ENCODE peak calls at places on chromosomes 12 and 14, in six cellular contexts. G is H1, Z is GM12878, T is SK-N-SH, H is HepG2, Y is K562. N is an unnamed sample.

GRCh38 chr12:30939234-30939633 is 12.7 kb downstream of the TSPAN11 start:
- DNase-seq in Y (no peak), Z (peak; percentile 3), H (no peak), G (no peak), T (no peak), N (no peak)

GRCh38 chr12:2539938-2540337 is 254.8 kb upstream of the FKBP4 start:
- DNase-seq in H (no peak), Y (no peak), Z (no peak), T (no peak), G (no peak), N (no peak)

GRCh38 chr14:33711761-33712160 is 239.1 kb downstream of the EGLN3 start:
- DNase-seq in Y (no peak), H (no peak), T (no peak), Z (no peak), G (no peak), N (no peak)

GRCh38 chr14:25237845-25238244 is 187.9 kb upstream of the STXBP6 start:
- DNase-seq in Y (no peak), H (peak; percentile 59), T (no peak), G (peak; percentile 55), Z (no peak), N (no peak)

GRCh38 chr12:56118688-56119045 is 601 bp downstream of the ZC3H10 start:
- DNase-seq in T (no peak), G (no peak), Y (no peak), Z (no peak), H (no peak), N (no peak)

GRCh38 chr14:94917041-94917600 is 147.2 kb upstream of the GSC start:
- DNase-seq in H (no peak), Z (no peak), G (no peak), Y (no peak), T (no peak), N (no peak)

GRCh38 chr12:15757553-15758255 is 31.5 kb downstream of the EPS8 start:
- DNase-seq in H (peak; percentile 15), G (no peak), Z (no peak), T (no peak), Y (no peak), N (peak; percentile 84)

GRCh38 chr12:20931894-20932293 is 121.4 kb downstream of the SLCO1B3 start:
- DNase-seq in T (no peak), Y (no peak), Z (no peak), G (no peak), H (no peak), N (no peak)

GRCh38 chr12:57622293-57623245 is 10.4 kb downstream of the B4GALNT1 start:
- DNase-seq in H (no peak), Y (peak; percentile 85), G (no peak), T (no peak), Z (no peak), N (no peak)

GRCh38 chr12:40970320-40970907 is 217.7 kb upstream of the PDZRN4 start:
- DNase-seq in T (no peak), H (peak; percentile 1), Y (peak; percentile 6), G (no peak), Z (no peak), N (peak; percentile 32)

GRCh38 chr14:73324536-73324932 is 87.2 kb downstream of the PAPLN start:
- DNase-seq in G (no peak), H (peak; percentile 6), Y (no peak), T (no peak), Z (no peak), N (no peak)

GRCh38 chr12:99250091-99250490 is 397.5 kb upstream of the GARIN6 start:
- DNase-seq in G (no peak), Z (no peak), T (no peak), H (no peak), Y (no peak), N (no peak)

GRCh38 chr14:104370256-104370870 is 209.2 kb upstream of the C14orf180 start:
- DNase-seq in G (peak; percentile 63), Z (no peak), Y (no peak), H (peak; percentile 15), T (peak; percentile 80), N (peak; percentile 10)

GRCh38 chr12:115402443-115403170 is 718.6 kb upstream of the TBX3 start:
- DNase-seq in T (no peak), H (no peak), Z (no peak), G (no peak), Y (no peak), N (no peak)

GRCh38 chr12:44581642-44582242 is 294.4 kb downstream of the NELL2 start:
- DNase-seq in Y (no peak), T (no peak), H (no peak), G (no peak), Z (no peak), N (no peak)

GRCh38 chr14:20177433-20177974 is 13.2 kb upstream of the OR11G2 start:
- DNase-seq in T (no peak), Y (peak; percentile 31), Z (no peak), G (no peak), H (no peak), N (no peak)
- H3K9me3 ChIP-seq in T (no peaks in the 10 kb centered on the region), Y (peaks cover 10% of the 10 kb centered on the region), Z (no peaks in the 10 kb centered on the region), G (peaks cover 54% of the 10 kb centered on the region), H (no peaks in the 10 kb centered on the region), N (no peaks in the 10 kb centered on the region)

GRCh38 chr12:14258468-14258947 is 107.0 kb upstream of the ATF7IP start:
- DNase-seq in G (no peak), T (no peak), Y (peak; percentile 32), Z (no peak), H (no peak), N (no peak)
- TF ChIP-seq JUND in G (no peak), T (no peak), Y (no peak), Z (no peak), H (no peak), N (no peak)

GRCh38 chr14:19920021-19920657 is at the start of gene OR4K5:
- DNase-seq in Z (no peak), G (no peak), T (no peak), Y (no peak), H (no peak), N (no peak)
- H3K9me3 ChIP-seq in Z (no peaks in the 10 kb centered on the region), G (peaks cover 62% of the 10 kb centered on the region), T (no peaks in the 10 kb centered on the region), Y (no peaks in the 10 kb centered on the region), H (no peaks in the 10 kb centered on the region), N (peaks cover 29% of the 10 kb centered on the region)

GRCh38 chr14:68662395-68662794 is 130.5 kb downstream of the ZFP36L1 start:
- DNase-seq in T (no peak), G (no peak), Z (no peak), Y (no peak), H (no peak), N (no peak)

GRCh38 chr14:68665116-68665515 is 127.8 kb downstream of the ZFP36L1 start:
- DNase-seq in G (peak; percentile 20), H (no peak), T (no peak), Y (no peak), Z (no peak), N (no peak)

GRCh38 chr14:68664225-68664681 is 128.6 kb downstream of the ZFP36L1 start:
- DNase-seq in Y (no peak), T (no peak), H (no peak), Z (peak; percentile 34), G (peak; percentile 39), N (no peak)

GRCh38 chr14:68661226-68662225 is 131.3 kb downstream of the ZFP36L1 start:
- DNase-seq in Y (no peak), Z (no peak), T (no peak), H (no peak), G (no peak), N (no peak)

GRCh38 chr14:68663385-68664076 is 129.3 kb downstream of the ZFP36L1 start:
- DNase-seq in H (no peak), Y (no peak), T (no peak), Z (peak; percentile 77), G (peak; percentile 35), N (no peak)
- TF ChIP-seq JUND in H (no peak), Y (no peak), T (no peak), Z (peak; percentile 95), G (no peak), N (no peak)

GRCh38 chr12:1434296-1434955 is 160.0 kb downstream of the FBXL14 start:
- DNase-seq in Z (no peak), H (peak; percentile 10), G (no peak), T (no peak), Y (no peak), N (no peak)

GRCh38 chr12:1436996-1437395 is 157.4 kb downstream of the FBXL14 start:
- DNase-seq in Y (no peak), T (no peak), Z (no peak), H (no peak), G (no peak), N (no peak)

GRCh38 chr12:1436015-1436414 is 158.4 kb downstream of the FBXL14 start:
- DNase-seq in H (no peak), T (no peak), Y (no peak), G (no peak), Z (no peak), N (no peak)

GRCh38 chr12:1435044-1435443 is 159.3 kb downstream of the FBXL14 start:
- DNase-seq in Z (no peak), G (no peak), Y (no peak), T (no peak), H (no peak), N (no peak)

DNA sequence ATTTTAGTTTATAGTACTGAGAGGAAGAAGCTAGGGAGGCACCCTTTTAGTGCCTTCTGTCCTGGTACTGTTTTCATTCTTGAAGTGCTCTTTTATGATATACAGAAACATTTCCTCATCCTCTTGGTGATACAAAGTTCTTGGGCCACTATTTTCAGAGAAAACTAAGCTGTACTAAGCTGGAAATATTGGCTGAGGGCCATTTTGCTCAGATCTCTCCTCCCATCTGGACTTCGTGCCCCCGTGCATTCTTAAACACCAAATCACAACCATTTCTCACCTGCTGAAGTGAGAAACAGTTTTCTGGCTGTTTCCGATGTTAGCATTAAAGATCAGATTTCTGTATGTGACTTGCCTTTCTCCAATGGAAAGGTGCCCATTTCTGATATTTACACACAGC is 158.9 kb downstream of the FBXL14 start:
- DNase-seq in T (no peak), G (no peak), Z (no peak), Y (no peak), H (peak; percentile 50), N (no peak)
- H3K9me3 ChIP-seq in T (no peaks in the 10 kb centered on the region), G (no peaks in the 10 kb centered on the region), Z (no peaks in the 10 kb centered on the region), Y (no peaks in the 10 kb centered on the region), H (no peaks in the 10 kb centered on the region), N (no peaks in the 10 kb centered on the region)

GRCh38 chr12:22543246-22544037 is 900 bp downstream of the C2CD5 start:
- DNase-seq in Y (peak; percentile 46), Z (peak; percentile 48), T (no peak), G (peak; percentile 53), H (peak; percentile 27), N (no peak)
- TF ChIP-seq JUND in Y (no peak), Z (no peak), T (no peak), G (no peak), H (no peak), N (no peak)

N was measured in HCT116.